ENCODE peak calls at places on chromosomes 3 and 15, in seven cellular contexts. One of them, this sample, is unnamed.

GRCh38 chr3:185960518-185961288 is 22.9 kb upstream of the TRA2B start:
- DNase-seq in IMR-90: no peak
- DNase-seq in prostate gland: no peak
- DNase-seq in hepatocyte: no peak
- DNase-seq in cardiac fibroblast: peak
- DNase-seq in astrocyte of the cerebellum: no peak
- DNase-seq in PC-3: no peak
- DNase-seq in this sample: no peak

GRCh38 chr3:194135806-194136518 is at the start of gene HES1:
- DNase-seq in IMR-90: peak
- DNase-seq in PC-3: peak
- DNase-seq in cardiac fibroblast: peak
- DNase-seq in hepatocyte: peak
- DNase-seq in astrocyte of the cerebellum: peak
- DNase-seq in prostate gland: peak
- DNase-seq in this sample: peak

GRCh38 chr3:195771651-195772300 is 40.0 kb downstream of the MUC4 start:
- DNase-seq in IMR-90: no peak
- DNase-seq in prostate gland: no peak
- DNase-seq in cardiac fibroblast: no peak
- DNase-seq in hepatocyte: no peak
- DNase-seq in PC-3: no peak
- DNase-seq in astrocyte of the cerebellum: no peak
- DNase-seq in this sample: no peak

GRCh38 chr15:48060396-48060795 is 60.4 kb upstream of the SLC24A5 start:
- DNase-seq in cardiac fibroblast: no peak
- DNase-seq in IMR-90: no peak
- DNase-seq in astrocyte of the cerebellum: no peak
- DNase-seq in prostate gland: no peak
- DNase-seq in hepatocyte: no peak
- DNase-seq in PC-3: no peak
- DNase-seq in this sample: no peak

GRCh38 chr3:124679048-124679638 is 51.1 kb upstream of the UMPS start:
- DNase-seq in hepatocyte: no peak
- DNase-seq in astrocyte of the cerebellum: no peak
- DNase-seq in cardiac fibroblast: no peak
- DNase-seq in PC-3: no peak
- DNase-seq in IMR-90: no peak
- DNase-seq in prostate gland: no peak
- DNase-seq in this sample: no peak

GRCh38 chr3:32862247-32863013 is 44.6 kb downstream of the TRIM71 start:
- DNase-seq in cardiac fibroblast: no peak
- DNase-seq in astrocyte of the cerebellum: no peak
- DNase-seq in PC-3: no peak
- DNase-seq in IMR-90: no peak
- DNase-seq in prostate gland: no peak
- DNase-seq in hepatocyte: no peak
- DNase-seq in this sample: no peak

GRCh38 chr15:51620647-51621046 is 1.9 kb downstream of the DMXL2 start:
- DNase-seq in astrocyte of the cerebellum: no peak
- DNase-seq in hepatocyte: peak
- DNase-seq in PC-3: no peak
- DNase-seq in IMR-90: no peak
- DNase-seq in cardiac fibroblast: no peak
- DNase-seq in prostate gland: no peak
- DNase-seq in this sample: no peak

GRCh38 chr15:39582286-39582976 is 1.6 kb downstream of the THBS1 start:
- DNase-seq in hepatocyte: no peak
- DNase-seq in IMR-90: peak
- DNase-seq in PC-3: peak
- DNase-seq in cardiac fibroblast: peak
- DNase-seq in prostate gland: no peak
- DNase-seq in astrocyte of the cerebellum: no peak
- DNase-seq in this sample: no peak

GRCh38 chr15:81484076-81484475 is 110.1 kb upstream of the TMC3 start:
- DNase-seq in cardiac fibroblast: no peak
- DNase-seq in astrocyte of the cerebellum: no peak
- DNase-seq in IMR-90: no peak
- DNase-seq in prostate gland: no peak
- DNase-seq in PC-3: no peak
- DNase-seq in hepatocyte: no peak
- DNase-seq in this sample: no peak

GRCh38 chr3:94101860-94102259 is 39.0 kb downstream of the NSUN3 start:
- DNase-seq in IMR-90: peak
- DNase-seq in cardiac fibroblast: peak
- DNase-seq in hepatocyte: no peak
- DNase-seq in astrocyte of the cerebellum: no peak
- DNase-seq in prostate gland: no peak
- DNase-seq in PC-3: peak
- DNase-seq in this sample: peak

GRCh38 chr3:36957862-36958686 is 13.2 kb upstream of the TRANK1 start:
- DNase-seq in IMR-90: peak
- DNase-seq in astrocyte of the cerebellum: no peak
- DNase-seq in PC-3: peak
- DNase-seq in hepatocyte: peak
- DNase-seq in prostate gland: no peak
- DNase-seq in cardiac fibroblast: no peak
- DNase-seq in this sample: peak

GRCh38 chr3:160949460-160949859 is 155.7 kb downstream of the B3GALNT1 start:
- DNase-seq in cardiac fibroblast: no peak
- DNase-seq in IMR-90: no peak
- DNase-seq in hepatocyte: no peak
- DNase-seq in astrocyte of the cerebellum: no peak
- DNase-seq in PC-3: no peak
- DNase-seq in prostate gland: no peak
- DNase-seq in this sample: no peak

GRCh38 chr3:192434186-192434585 is 293.2 kb downstream of the FGF12 start:
- DNase-seq in IMR-90: no peak
- DNase-seq in PC-3: no peak
- DNase-seq in prostate gland: no peak
- DNase-seq in cardiac fibroblast: no peak
- DNase-seq in hepatocyte: no peak
- DNase-seq in astrocyte of the cerebellum: no peak
- DNase-seq in this sample: no peak

GRCh38 chr3:127551971-127552370 is 38.6 kb downstream of the TPRA1 start:
- DNase-seq in IMR-90: no peak
- DNase-seq in prostate gland: no peak
- DNase-seq in astrocyte of the cerebellum: no peak
- DNase-seq in PC-3: no peak
- DNase-seq in hepatocyte: no peak
- DNase-seq in cardiac fibroblast: no peak
- DNase-seq in this sample: no peak

GRCh38 chr3:60932170-60932569 is 319.1 kb downstream of the FHIT start:
- DNase-seq in astrocyte of the cerebellum: no peak
- DNase-seq in prostate gland: no peak
- DNase-seq in hepatocyte: no peak
- DNase-seq in IMR-90: no peak
- DNase-seq in cardiac fibroblast: no peak
- DNase-seq in PC-3: no peak
- DNase-seq in this sample: no peak

GRCh38 chr15:38565287-38565670 is 665 bp upstream of the RASGRP1 start:
- DNase-seq in cardiac fibroblast: no peak
- DNase-seq in prostate gland: no peak
- DNase-seq in hepatocyte: no peak
- DNase-seq in PC-3: no peak
- DNase-seq in IMR-90: no peak
- DNase-seq in astrocyte of the cerebellum: no peak
- DNase-seq in this sample: no peak

DNA sequence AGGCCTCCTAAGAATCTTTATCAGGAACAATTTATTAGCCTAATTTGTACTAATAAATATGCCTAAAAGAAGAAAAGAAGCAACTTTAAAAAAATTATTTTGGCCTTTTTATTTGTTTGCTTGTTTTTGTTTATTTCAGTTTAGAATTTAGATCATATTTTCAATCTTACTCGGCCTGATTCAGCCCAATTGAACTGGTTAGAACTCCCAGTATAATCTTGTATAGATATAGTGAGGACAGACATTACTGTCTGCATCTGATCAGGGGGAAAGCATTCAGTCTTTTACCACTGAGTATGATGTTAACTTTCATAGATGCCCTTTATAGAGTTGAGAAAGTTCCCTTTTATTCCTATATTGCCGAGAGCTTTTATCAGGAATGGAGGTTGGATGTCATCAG is 56.0 kb upstream of the CSTA start:
- DNase-seq in prostate gland: no peak
- DNase-seq in PC-3: no peak
- DNase-seq in astrocyte of the cerebellum: no peak
- DNase-seq in cardiac fibroblast: no peak
- DNase-seq in hepatocyte: no peak
- DNase-seq in IMR-90: no peak
- DNase-seq in this sample: no peak
- H3K4me3 ChIP-seq in prostate gland: no peak
- H3K4me3 ChIP-seq in PC-3: no peak
- H3K4me3 ChIP-seq in astrocyte of the cerebellum: no peak
- H3K4me3 ChIP-seq in cardiac fibroblast: no peak
- H3K4me3 ChIP-seq in hepatocyte: no peak
- H3K4me3 ChIP-seq in IMR-90: no peak
- H3K4me3 ChIP-seq in this sample: no peak

GRCh38 chr15:56491110-56491722 is 26.3 kb upstream of the MNS1 start:
- DNase-seq in cardiac fibroblast: peak
- DNase-seq in hepatocyte: peak
- DNase-seq in IMR-90: peak
- DNase-seq in astrocyte of the cerebellum: peak
- DNase-seq in PC-3: peak
- DNase-seq in prostate gland: peak
- DNase-seq in this sample: peak

GRCh38 chr15:56495050-56495449 is 30.1 kb upstream of the MNS1 start:
- DNase-seq in PC-3: peak
- DNase-seq in cardiac fibroblast: no peak
- DNase-seq in prostate gland: no peak
- DNase-seq in IMR-90: no peak
- DNase-seq in hepatocyte: no peak
- DNase-seq in astrocyte of the cerebellum: no peak
- DNase-seq in this sample: no peak

GRCh38 chr15:56492786-56493555 is 28.0 kb upstream of the MNS1 start:
- DNase-seq in astrocyte of the cerebellum: no peak
- DNase-seq in prostate gland: no peak
- DNase-seq in PC-3: no peak
- DNase-seq in hepatocyte: no peak
- DNase-seq in IMR-90: no peak
- DNase-seq in cardiac fibroblast: no peak
- DNase-seq in this sample: no peak

DNA sequence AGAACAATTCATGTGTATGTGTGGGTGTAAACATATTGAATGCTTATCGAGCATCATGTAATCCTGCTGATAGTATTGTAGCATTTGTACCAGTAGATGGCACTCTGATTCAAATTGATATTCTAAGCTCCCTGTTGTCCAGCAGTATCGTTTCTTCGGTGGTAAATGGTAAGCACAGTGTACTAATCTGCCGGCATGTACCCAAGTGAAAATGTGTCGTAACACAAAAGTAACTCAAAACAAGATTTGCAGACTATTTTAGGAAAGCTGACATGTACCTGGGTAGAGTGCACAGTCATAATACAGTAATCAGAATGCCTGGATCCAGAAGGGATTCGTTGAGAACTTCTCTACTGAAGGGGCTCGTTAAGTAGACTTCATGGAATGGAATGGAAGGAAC is 31.7 kb upstream of the MNS1 start:
- DNase-seq in cardiac fibroblast: peak
- DNase-seq in prostate gland: peak
- DNase-seq in hepatocyte: peak
- DNase-seq in astrocyte of the cerebellum: peak
- DNase-seq in IMR-90: peak
- DNase-seq in PC-3: peak
- DNase-seq in this sample: peak
- H3K4me3 ChIP-seq in cardiac fibroblast: no peak
- H3K4me3 ChIP-seq in prostate gland: no peak
- H3K4me3 ChIP-seq in hepatocyte: no peak
- H3K4me3 ChIP-seq in astrocyte of the cerebellum: no peak
- H3K4me3 ChIP-seq in IMR-90: no peak
- H3K4me3 ChIP-seq in PC-3: peak
- H3K4me3 ChIP-seq in this sample: no peak

DNA sequence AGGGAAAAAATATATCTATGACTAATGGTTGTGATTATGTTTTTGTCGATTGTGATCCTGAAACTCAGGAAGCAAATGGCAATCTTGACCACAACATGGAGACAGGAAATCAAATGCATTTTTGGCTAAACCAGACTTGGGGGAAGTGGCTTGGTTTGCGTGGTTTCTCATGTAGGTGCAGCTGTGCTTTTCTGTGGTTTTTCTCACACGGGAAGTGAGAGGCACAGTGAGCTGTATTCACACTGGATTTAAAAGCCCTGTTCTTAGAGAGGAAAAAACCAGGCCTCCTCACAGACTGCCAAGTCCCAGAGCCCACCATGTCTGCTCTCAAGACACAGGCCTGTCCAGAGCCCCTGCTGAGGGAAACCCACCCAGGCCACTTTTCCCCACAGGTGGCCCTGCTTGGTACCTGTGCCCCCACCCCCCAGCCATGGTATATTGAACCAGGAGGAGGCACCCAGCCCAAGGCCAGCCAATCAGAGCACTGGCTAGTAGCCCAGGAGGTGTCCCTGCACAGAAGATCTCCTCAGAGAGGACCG is 46.2 kb downstream of the BTD start:
- DNase-seq in prostate gland: no peak
- DNase-seq in IMR-90: peak
- DNase-seq in cardiac fibroblast: peak
- DNase-seq in hepatocyte: no peak
- DNase-seq in astrocyte of the cerebellum: peak
- DNase-seq in PC-3: peak
- DNase-seq in this sample: peak
- H3K4me3 ChIP-seq in prostate gland: no peak
- H3K4me3 ChIP-seq in IMR-90: no peak
- H3K4me3 ChIP-seq in cardiac fibroblast: no peak
- H3K4me3 ChIP-seq in hepatocyte: no peak
- H3K4me3 ChIP-seq in astrocyte of the cerebellum: no peak
- H3K4me3 ChIP-seq in PC-3: peak
- H3K4me3 ChIP-seq in this sample: no peak

GRCh38 chr15:60004019-60004845 is at the start of gene FOXB1:
- DNase-seq in hepatocyte: peak
- DNase-seq in PC-3: no peak
- DNase-seq in IMR-90: no peak
- DNase-seq in cardiac fibroblast: no peak
- DNase-seq in prostate gland: no peak
- DNase-seq in astrocyte of the cerebellum: no peak
- DNase-seq in this sample: no peak
- H3K4me3 ChIP-seq in hepatocyte: no peak
- H3K4me3 ChIP-seq in PC-3: no peak
- H3K4me3 ChIP-seq in IMR-90: peak
- H3K4me3 ChIP-seq in cardiac fibroblast: no peak
- H3K4me3 ChIP-seq in prostate gland: no peak
- H3K4me3 ChIP-seq in astrocyte of the cerebellum: peak
- H3K4me3 ChIP-seq in this sample: no peak

GRCh38 chr15:92909131-92909781 is 9.1 kb downstream of the CHD2 start:
- DNase-seq in cardiac fibroblast: peak
- DNase-seq in PC-3: no peak
- DNase-seq in astrocyte of the cerebellum: peak
- DNase-seq in hepatocyte: no peak
- DNase-seq in IMR-90: peak
- DNase-seq in prostate gland: peak
- DNase-seq in this sample: no peak
- H3K4me3 ChIP-seq in cardiac fibroblast: peak
- H3K4me3 ChIP-seq in PC-3: no peak
- H3K4me3 ChIP-seq in astrocyte of the cerebellum: no peak
- H3K4me3 ChIP-seq in hepatocyte: no peak
- H3K4me3 ChIP-seq in IMR-90: no peak
- H3K4me3 ChIP-seq in prostate gland: no peak
- H3K4me3 ChIP-seq in this sample: no peak

GRCh38 chr3:114451561-114452018 is 157.8 kb downstream of the TIGIT start:
- DNase-seq in cardiac fibroblast: peak
- DNase-seq in hepatocyte: no peak
- DNase-seq in astrocyte of the cerebellum: no peak
- DNase-seq in IMR-90: peak
- DNase-seq in PC-3: no peak
- DNase-seq in prostate gland: peak
- DNase-seq in this sample: no peak
- H3K4me3 ChIP-seq in cardiac fibroblast: peak
- H3K4me3 ChIP-seq in hepatocyte: no peak
- H3K4me3 ChIP-seq in astrocyte of the cerebellum: no peak
- H3K4me3 ChIP-seq in IMR-90: peak
- H3K4me3 ChIP-seq in PC-3: no peak
- H3K4me3 ChIP-seq in prostate gland: peak
- H3K4me3 ChIP-seq in this sample: no peak

This sample was measured in bronchial epithelial cell.